ENCODE peak calls at places on chromosomes 3 and 15, in five cellular contexts. S is CD4-positive, alpha-beta T cell; J is pancreas; U is IMR-90; E is fibroblast of lung. R is an unnamed sample.

GRCh38 chr15:56207092-56207491 is 36.6 kb downstream of the RFX7 start:
- DNase-seq in S (no peak), J (no peak), U (no peak), E (no peak), R (no peak)

GRCh38 chr3:134754768-134755559 is 40.1 kb upstream of the EPHB1 start:
- DNase-seq in S (no peak), J (peak), U (peak), E (peak), R (no peak)

GRCh38 chr3:9649791-9650521 is 651 bp downstream of the MTMR14 start:
- DNase-seq in S (no peak), J (peak), U (no peak), E (no peak), R (no peak)

GRCh38 chr3:154214320-154214719 is 93.1 kb downstream of the ARHGEF26 start:
- DNase-seq in S (no peak), J (no peak), U (peak), E (no peak), R (no peak)

GRCh38 chr3:105351821-105352220 is 14.9 kb upstream of the ALCAM start:
- DNase-seq in S (no peak), J (no peak), U (peak), E (peak), R (no peak)

GRCh38 chr15:32990071-32990470 is 204.4 kb downstream of the FMN1 start:
- DNase-seq in S (no peak), J (no peak), U (peak), E (no peak), R (no peak)

GRCh38 chr3:109195812-109196211 is 59.3 kb downstream of the C3orf85 start:
- DNase-seq in S (no peak), J (no peak), U (no peak), E (peak), R (no peak)

GRCh38 chr3:168117059-168117458 is 21.3 kb upstream of the GOLIM4 start:
- DNase-seq in S (no peak), J (no peak), U (peak), E (peak), R (no peak)

GRCh38 chr3:17678116-17678741 is 64.2 kb downstream of the TBC1D5 start:
- DNase-seq in S (no peak), J (no peak), U (peak), E (peak), R (no peak)

GRCh38 chr15:90620379-90621134 is 90.8 kb downstream of the CRTC3 start:
- DNase-seq in S (no peak), J (no peak), U (no peak), E (peak), R (no peak)

GRCh38 chr15:48550822-48551525 is 94.5 kb downstream of the FBN1 start:
- DNase-seq in S (no peak), J (no peak), U (no peak), E (no peak), R (no peak)

DNA sequence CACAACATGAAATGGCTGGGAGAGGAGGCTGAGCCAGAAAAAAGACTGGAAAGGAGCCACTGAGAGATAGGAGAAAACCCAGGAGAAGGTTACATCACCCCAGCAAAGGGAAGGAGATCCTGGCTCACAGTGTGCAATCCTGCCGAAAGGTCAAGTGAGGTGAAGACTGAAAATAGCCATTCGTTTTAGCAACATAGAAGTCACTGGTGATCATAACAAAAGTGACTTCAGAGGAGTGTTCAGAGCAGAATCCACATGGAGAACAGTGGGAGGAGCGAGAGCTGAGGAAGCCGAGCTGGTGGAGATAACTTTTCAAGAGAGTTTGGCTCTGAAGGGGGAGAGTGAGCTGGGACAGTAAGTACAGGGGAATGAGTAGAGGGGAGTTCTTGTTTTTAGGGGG is 5.4 kb upstream of the HEG1 start:
- DNase-seq in S (no peak), J (no peak), U (peak), E (peak), R (no peak)
- H3K27ac ChIP-seq in S (no peak), J (no peak), U (peak), E (peak), R (no peak)

GRCh38 chr3:113286524-113286923 is 75.2 kb downstream of the BOC start:
- DNase-seq in S (no peak), J (no peak), U (no peak), E (no peak), R (no peak)
- H3K27ac ChIP-seq in S (no peak), J (no peak), U (peak), E (no peak), R (no peak)

GRCh38 chr3:180755553-180755952 is 76.3 kb upstream of the CCDC39 start:
- DNase-seq in S (no peak), J (no peak), U (no peak), E (no peak), R (no peak)
- H3K27ac ChIP-seq in S (no peak), J (no peak), U (no peak), E (no peak), R (no peak)

DNA sequence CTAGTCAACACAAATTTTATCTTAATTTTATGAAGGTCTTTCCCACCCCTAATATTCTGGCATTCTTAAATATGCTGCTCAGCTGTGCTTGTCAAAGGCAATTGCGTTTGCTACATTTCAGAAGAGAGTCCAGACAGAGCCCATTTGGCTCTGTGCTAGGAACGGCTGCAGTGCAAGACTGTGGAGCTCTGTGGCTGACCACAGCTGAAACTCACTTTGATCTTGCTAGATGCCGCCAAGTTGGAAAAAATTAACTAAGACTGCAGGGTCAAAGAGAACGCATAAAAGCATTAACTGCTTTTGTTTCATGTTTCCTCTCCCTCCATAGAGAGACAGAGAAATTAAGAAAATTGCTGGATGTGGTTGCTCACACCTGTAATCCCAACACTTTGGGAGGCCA is 7.6 kb upstream of the PPP1R2 start:
- DNase-seq in S (no peak), J (no peak), U (no peak), E (peak), R (no peak)
- H3K27ac ChIP-seq in S (peak), J (no peak), U (no peak), E (no peak), R (no peak)